ENCODE peak calls at places on chromosomes 5 and 9, in eight cellular contexts. One of them, this sample, is unnamed. For H3K9me3, the result is how much of the 10 kb centered on the place peaks cover.

GRCh38 chr5:61018102-61018501 is 73.1 kb downstream of the NDUFAF2 start:
- DNase-seq in IMR-90: no peak
- DNase-seq in GM23248: peak
- DNase-seq in trophoblast cell: no peak
- DNase-seq in thyroid gland: no peak
- DNase-seq in AG04450: no peak
- DNase-seq in right atrium auricular region: no peak
- DNase-seq in HCT116: no peak
- DNase-seq in this sample: no peak

GRCh38 chr9:129411501-129412175 is 209.3 kb downstream of the C9orf50 start:
- DNase-seq in IMR-90: no peak
- DNase-seq in GM23248: no peak
- DNase-seq in trophoblast cell: no peak
- DNase-seq in thyroid gland: no peak
- DNase-seq in AG04450: no peak
- DNase-seq in right atrium auricular region: no peak
- DNase-seq in HCT116: no peak
- DNase-seq in this sample: no peak

GRCh38 chr9:126439402-126439765 is 112.8 kb downstream of the MVB12B start:
- DNase-seq in IMR-90: peak
- DNase-seq in GM23248: peak
- DNase-seq in trophoblast cell: no peak
- DNase-seq in thyroid gland: no peak
- DNase-seq in AG04450: peak
- DNase-seq in right atrium auricular region: no peak
- DNase-seq in HCT116: no peak
- DNase-seq in this sample: no peak

GRCh38 chr9:114448706-114449105 is 56.6 kb downstream of the WHRN start:
- DNase-seq in IMR-90: peak
- DNase-seq in GM23248: peak
- DNase-seq in trophoblast cell: no peak
- DNase-seq in thyroid gland: no peak
- DNase-seq in AG04450: no peak
- DNase-seq in right atrium auricular region: no peak
- DNase-seq in HCT116: no peak
- DNase-seq in this sample: no peak

GRCh38 chr5:88940712-88941111 is 57.7 kb upstream of the MEF2C start:
- DNase-seq in IMR-90: no peak
- DNase-seq in GM23248: peak
- DNase-seq in trophoblast cell: no peak
- DNase-seq in thyroid gland: no peak
- DNase-seq in AG04450: no peak
- DNase-seq in right atrium auricular region: no peak
- DNase-seq in HCT116: no peak
- DNase-seq in this sample: no peak

GRCh38 chr5:170691623-170692022 is 91.9 kb upstream of the GABRP start:
- DNase-seq in IMR-90: no peak
- DNase-seq in GM23248: no peak
- DNase-seq in trophoblast cell: no peak
- DNase-seq in thyroid gland: no peak
- DNase-seq in AG04450: no peak
- DNase-seq in right atrium auricular region: no peak
- DNase-seq in HCT116: no peak
- DNase-seq in this sample: no peak

GRCh38 chr5:132446621-132447020 is 44.0 kb downstream of the IRF1 start:
- DNase-seq in IMR-90: peak
- DNase-seq in GM23248: peak
- DNase-seq in trophoblast cell: no peak
- DNase-seq in thyroid gland: peak
- DNase-seq in AG04450: no peak
- DNase-seq in right atrium auricular region: peak
- DNase-seq in HCT116: no peak
- DNase-seq in this sample: no peak

GRCh38 chr5:33726422-33727165 is 165.2 kb downstream of the ADAMTS12 start:
- DNase-seq in IMR-90: peak
- DNase-seq in GM23248: peak
- DNase-seq in trophoblast cell: no peak
- DNase-seq in thyroid gland: no peak
- DNase-seq in AG04450: no peak
- DNase-seq in right atrium auricular region: no peak
- DNase-seq in HCT116: no peak
- DNase-seq in this sample: no peak

GRCh38 chr9:4225291-4226119 is 74.4 kb downstream of the GLIS3 start:
- DNase-seq in IMR-90: peak
- DNase-seq in GM23248: peak
- DNase-seq in trophoblast cell: peak
- DNase-seq in thyroid gland: no peak
- DNase-seq in AG04450: peak
- DNase-seq in right atrium auricular region: no peak
- DNase-seq in HCT116: peak
- DNase-seq in this sample: no peak

GRCh38 chr9:137467161-137467581 is 8.0 kb upstream of the NSMF start:
- DNase-seq in IMR-90: no peak
- DNase-seq in GM23248: no peak
- DNase-seq in trophoblast cell: no peak
- DNase-seq in thyroid gland: no peak
- DNase-seq in AG04450: no peak
- DNase-seq in right atrium auricular region: no peak
- DNase-seq in HCT116: no peak
- DNase-seq in this sample: no peak

GRCh38 chr5:1540166-1540565 is 16.4 kb upstream of the LPCAT1 start:
- DNase-seq in IMR-90: no peak
- DNase-seq in GM23248: no peak
- DNase-seq in trophoblast cell: peak
- DNase-seq in thyroid gland: no peak
- DNase-seq in AG04450: no peak
- DNase-seq in right atrium auricular region: peak
- DNase-seq in HCT116: no peak
- DNase-seq in this sample: no peak

GRCh38 chr9:89109666-89110065 is 69.0 kb downstream of the SHC3 start:
- DNase-seq in IMR-90: peak
- DNase-seq in GM23248: no peak
- DNase-seq in trophoblast cell: peak
- DNase-seq in thyroid gland: no peak
- DNase-seq in AG04450: no peak
- DNase-seq in right atrium auricular region: no peak
- DNase-seq in HCT116: no peak
- DNase-seq in this sample: no peak

GRCh38 chr9:2524601-2525000 is 97.0 kb upstream of the VLDLR start:
- DNase-seq in IMR-90: no peak
- DNase-seq in GM23248: no peak
- DNase-seq in trophoblast cell: no peak
- DNase-seq in thyroid gland: no peak
- DNase-seq in AG04450: no peak
- DNase-seq in right atrium auricular region: no peak
- DNase-seq in HCT116: no peak
- DNase-seq in this sample: no peak

GRCh38 chr9:16885896-16886295 is 15.4 kb upstream of the BNC2 start:
- DNase-seq in IMR-90: peak
- DNase-seq in GM23248: no peak
- DNase-seq in trophoblast cell: peak
- DNase-seq in thyroid gland: no peak
- DNase-seq in AG04450: no peak
- DNase-seq in right atrium auricular region: no peak
- DNase-seq in HCT116: no peak
- DNase-seq in this sample: no peak

DNA sequence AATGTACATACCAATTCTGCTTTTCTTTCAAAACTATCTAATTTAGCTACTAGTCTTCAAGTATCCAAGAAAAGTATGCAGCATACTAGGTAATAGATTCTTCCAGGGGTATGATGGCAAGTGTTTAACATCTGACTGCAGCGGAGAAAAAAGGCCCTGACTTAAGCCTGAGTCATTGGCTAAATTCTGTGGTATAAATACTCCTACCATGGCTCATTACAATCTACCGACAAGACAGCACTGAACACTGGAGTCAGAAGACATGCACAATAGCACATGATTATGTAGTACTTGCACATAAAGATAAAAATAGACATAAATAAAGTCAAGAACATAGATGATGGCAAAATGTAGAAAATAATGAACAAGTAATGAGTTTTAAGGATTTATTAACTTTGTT is 439.9 kb downstream of the BRINP1 start:
- DNase-seq in IMR-90: peak
- DNase-seq in GM23248: peak
- DNase-seq in trophoblast cell: no peak
- DNase-seq in thyroid gland: no peak
- DNase-seq in AG04450: no peak
- DNase-seq in right atrium auricular region: no peak
- DNase-seq in HCT116: no peak
- DNase-seq in this sample: no peak
- H3K9me3 ChIP-seq in IMR-90: under half
- H3K9me3 ChIP-seq in GM23248: under half
- H3K9me3 ChIP-seq in trophoblast cell: under half
- H3K9me3 ChIP-seq in thyroid gland: under half
- H3K9me3 ChIP-seq in AG04450: under half
- H3K9me3 ChIP-seq in right atrium auricular region: under half
- H3K9me3 ChIP-seq in HCT116: under half
- H3K9me3 ChIP-seq in this sample: under half

GRCh38 chr5:180848265-180848664 is 12.8 kb downstream of the ZFP62 start:
- DNase-seq in IMR-90: no peak
- DNase-seq in GM23248: no peak
- DNase-seq in trophoblast cell: no peak
- DNase-seq in thyroid gland: no peak
- DNase-seq in AG04450: no peak
- DNase-seq in right atrium auricular region: no peak
- DNase-seq in HCT116: no peak
- DNase-seq in this sample: no peak
- H3K9me3 ChIP-seq in IMR-90: half or more
- H3K9me3 ChIP-seq in GM23248: under half
- H3K9me3 ChIP-seq in trophoblast cell: under half
- H3K9me3 ChIP-seq in thyroid gland: under half
- H3K9me3 ChIP-seq in AG04450: under half
- H3K9me3 ChIP-seq in right atrium auricular region: under half
- H3K9me3 ChIP-seq in HCT116: under half
- H3K9me3 ChIP-seq in this sample: under half

GRCh38 chr5:116308391-116308790 is 223.6 kb downstream of the COMMD10 start:
- DNase-seq in IMR-90: no peak
- DNase-seq in GM23248: no peak
- DNase-seq in trophoblast cell: no peak
- DNase-seq in thyroid gland: no peak
- DNase-seq in AG04450: no peak
- DNase-seq in right atrium auricular region: no peak
- DNase-seq in HCT116: peak
- DNase-seq in this sample: no peak
- H3K9me3 ChIP-seq in IMR-90: under half
- H3K9me3 ChIP-seq in GM23248: under half
- H3K9me3 ChIP-seq in trophoblast cell: under half
- H3K9me3 ChIP-seq in thyroid gland: under half
- H3K9me3 ChIP-seq in AG04450: under half
- H3K9me3 ChIP-seq in right atrium auricular region: half or more
- H3K9me3 ChIP-seq in HCT116: under half
- H3K9me3 ChIP-seq in this sample: under half

GRCh38 chr5:107340631-107341030 is 330.1 kb downstream of the EFNA5 start:
- DNase-seq in IMR-90: no peak
- DNase-seq in GM23248: no peak
- DNase-seq in trophoblast cell: no peak
- DNase-seq in thyroid gland: no peak
- DNase-seq in AG04450: no peak
- DNase-seq in right atrium auricular region: no peak
- DNase-seq in HCT116: no peak
- DNase-seq in this sample: no peak
- H3K9me3 ChIP-seq in IMR-90: under half
- H3K9me3 ChIP-seq in GM23248: under half
- H3K9me3 ChIP-seq in trophoblast cell: under half
- H3K9me3 ChIP-seq in thyroid gland: under half
- H3K9me3 ChIP-seq in AG04450: under half
- H3K9me3 ChIP-seq in right atrium auricular region: under half
- H3K9me3 ChIP-seq in HCT116: under half
- H3K9me3 ChIP-seq in this sample: under half

GRCh38 chr9:8205580-8205979 is 406.0 kb upstream of the DMAC1 start:
- DNase-seq in IMR-90: no peak
- DNase-seq in GM23248: no peak
- DNase-seq in trophoblast cell: no peak
- DNase-seq in thyroid gland: no peak
- DNase-seq in AG04450: no peak
- DNase-seq in right atrium auricular region: no peak
- DNase-seq in HCT116: no peak
- DNase-seq in this sample: no peak
- H3K9me3 ChIP-seq in IMR-90: under half
- H3K9me3 ChIP-seq in GM23248: under half
- H3K9me3 ChIP-seq in trophoblast cell: under half
- H3K9me3 ChIP-seq in thyroid gland: under half
- H3K9me3 ChIP-seq in AG04450: under half
- H3K9me3 ChIP-seq in right atrium auricular region: under half
- H3K9me3 ChIP-seq in HCT116: under half
- H3K9me3 ChIP-seq in this sample: under half

DNA sequence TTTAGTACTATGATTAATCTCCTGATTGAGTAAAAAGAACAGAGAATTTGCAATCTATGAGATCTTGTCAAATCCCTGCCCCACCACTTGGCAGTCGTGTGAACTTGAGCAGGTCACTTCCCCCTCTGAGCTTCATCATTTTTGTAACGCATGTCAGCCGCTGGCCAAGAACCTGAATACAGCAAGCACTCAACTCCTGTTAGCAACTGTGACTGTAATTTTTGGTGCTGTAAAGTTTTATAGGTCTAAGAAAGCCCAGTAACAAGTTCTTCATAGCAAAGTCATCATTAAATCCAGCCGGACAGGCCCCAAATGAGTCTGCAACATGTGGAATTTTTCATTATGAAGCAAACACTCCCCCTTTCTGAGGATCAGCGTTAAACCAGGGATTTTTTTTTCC is 49.4 kb downstream of the DRD1 start:
- DNase-seq in IMR-90: no peak
- DNase-seq in GM23248: no peak
- DNase-seq in trophoblast cell: no peak
- DNase-seq in thyroid gland: no peak
- DNase-seq in AG04450: no peak
- DNase-seq in right atrium auricular region: no peak
- DNase-seq in HCT116: no peak
- DNase-seq in this sample: no peak
- H3K9me3 ChIP-seq in IMR-90: under half
- H3K9me3 ChIP-seq in GM23248: under half
- H3K9me3 ChIP-seq in trophoblast cell: under half
- H3K9me3 ChIP-seq in thyroid gland: under half
- H3K9me3 ChIP-seq in AG04450: under half
- H3K9me3 ChIP-seq in right atrium auricular region: under half
- H3K9me3 ChIP-seq in HCT116: under half
- H3K9me3 ChIP-seq in this sample: under half

DNA sequence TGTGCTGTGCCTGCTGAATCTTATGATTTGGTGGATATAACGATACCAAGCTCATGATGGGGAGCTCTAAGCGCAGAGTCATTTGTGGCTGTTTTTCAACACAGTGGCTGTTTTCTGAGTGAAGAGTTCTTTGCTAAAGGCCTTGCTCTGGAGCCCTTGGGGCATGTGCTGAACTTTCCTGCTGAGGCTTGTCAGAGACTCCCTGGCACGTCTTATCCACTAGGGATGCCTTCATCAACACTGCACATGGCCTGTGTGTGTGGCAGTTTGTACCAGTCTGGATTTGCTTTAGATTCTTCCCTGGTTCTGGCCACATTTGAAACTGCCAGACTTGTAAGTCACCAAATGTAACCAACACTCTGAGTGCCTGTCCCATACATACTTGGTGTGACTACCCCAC is 188.2 kb downstream of the DMRT2 start:
- DNase-seq in IMR-90: no peak
- DNase-seq in GM23248: no peak
- DNase-seq in trophoblast cell: no peak
- DNase-seq in thyroid gland: no peak
- DNase-seq in AG04450: no peak
- DNase-seq in right atrium auricular region: no peak
- DNase-seq in HCT116: no peak
- DNase-seq in this sample: no peak
- H3K9me3 ChIP-seq in IMR-90: under half
- H3K9me3 ChIP-seq in GM23248: under half
- H3K9me3 ChIP-seq in trophoblast cell: under half
- H3K9me3 ChIP-seq in thyroid gland: under half
- H3K9me3 ChIP-seq in AG04450: under half
- H3K9me3 ChIP-seq in right atrium auricular region: under half
- H3K9me3 ChIP-seq in HCT116: under half
- H3K9me3 ChIP-seq in this sample: under half

This sample was measured in T-helper 17 cell.